ENCODE peak calls at places on chromosomes 16 and 17, in five cellular contexts. M is thoracic aorta, Z is GM12865, R is neural progenitor cell, C is mesendoderm. W is an unnamed sample.

GRCh38 chr16:75761111-75761510 is 34.8 kb upstream of the CPHXL start:
- DNase-seq in M (no peak), Z (peak; percentile 80), R (no peak), C (peak; percentile 14), W (no peak)

GRCh38 chr17:58339775-58340622 is 11.4 kb upstream of the TSPOAP1 start:
- DNase-seq in M (no peak), Z (peak; percentile 76), R (no peak), C (no peak), W (peak; percentile 48)

GRCh38 chr17:59508999-59509398 is 56.4 kb upstream of the DHX40 start:
- DNase-seq in M (no peak), Z (no peak), R (peak; percentile 12), C (no peak), W (no peak)

GRCh38 chr16:67244387-67245188 is 2.7 kb downstream of the FHOD1 start:
- DNase-seq in M (peak; percentile 36), Z (peak; percentile 93), R (no peak), C (peak; percentile 77), W (peak; percentile 98)

GRCh38 chr16:70749006-70749678 is 51.8 kb downstream of the VAC14 start:
- DNase-seq in M (no peak), Z (no peak), R (no peak), C (no peak), W (peak; percentile 95)

GRCh38 chr16:31386157-31386984 is 6.8 kb upstream of the ITGAD start:
- DNase-seq in M (no peak), Z (peak; percentile 58), R (no peak), C (peak; percentile 78), W (peak; percentile 73)

GRCh38 chr17:17782425-17783120 is 54.2 kb downstream of the SREBF1 start:
- DNase-seq in M (no peak), Z (peak; percentile 20), R (peak; percentile 72), C (peak; percentile 64), W (peak; percentile 38)

GRCh38 chr16:8944113-8944765 is 19.5 kb downstream of the USP7 start:
- DNase-seq in M (no peak), Z (peak; percentile 74), R (no peak), C (no peak), W (peak; percentile 40)